ENCODE peak calls at places on chromosomes 12 and 14, in six cellular contexts. G, D, S, R, P and E are unnamed samples.

GRCh38 chr14:84237881-84238280 is 1292.1 kb upstream of the FLRT2 start:
- DNase-seq in G (no peak), D (no peak), S (no peak), R (no peak), P (no peak), E (no peak)

GRCh38 chr14:61381589-61381988 is 60.2 kb downstream of the PRKCH start:
- DNase-seq in G (no peak), D (no peak), S (no peak), R (no peak), P (no peak), E (no peak)

GRCh38 chr12:96890331-96890730 is 16.7 kb upstream of the NEDD1 start:
- DNase-seq in G (no peak), D (no peak), S (no peak), R (no peak), P (no peak), E (no peak)

GRCh38 chr12:15856097-15856982 is 25.8 kb upstream of the STRAP start:
- DNase-seq in G (no peak), D (no peak), S (no peak), R (peak; percentile 60), P (peak; percentile 51), E (peak; percentile 13)

GRCh38 chr12:22276846-22277245 is 57.7 kb downstream of the ST8SIA1 start:
- DNase-seq in G (no peak), D (no peak), S (no peak), R (no peak), P (no peak), E (no peak)

GRCh38 chr12:107223816-107224215 is 130.5 kb upstream of the CRY1 start:
- DNase-seq in G (no peak), D (no peak), S (no peak), R (no peak), P (no peak), E (no peak)

GRCh38 chr14:23605931-23606585 is 27.5 kb upstream of the JPH4 start:
- DNase-seq in G (no peak), D (no peak), S (no peak), R (no peak), P (no peak), E (peak; percentile 73)

GRCh38 chr12:124466200-124467128 is 100.9 kb downstream of the NCOR2 start:
- DNase-seq in G (no peak), D (peak; percentile 44), S (peak; percentile 96), R (peak; percentile 89), P (no peak), E (peak; percentile 90)

GRCh38 chr12:46370792-46371717 is 1.5 kb downstream of the SLC38A2 start:
- DNase-seq in G (peak; percentile 98), D (peak; percentile 70), S (peak; percentile 86), R (peak; percentile 91), P (peak; percentile 94), E (peak; percentile 91)

GRCh38 chr12:77102691-77103090 is 37.3 kb upstream of the E2F7 start:
- DNase-seq in G (no peak), D (no peak), S (no peak), R (no peak), P (no peak), E (no peak)

GRCh38 chr14:103545915-103546650 is 16.4 kb downstream of the BAG5 start:
- DNase-seq in G (no peak), D (no peak), S (peak; percentile 36), R (no peak), P (no peak), E (no peak)

GRCh38 chr12:108666326-108666995 is 32.8 kb upstream of the SELPLG start:
- DNase-seq in G (peak; percentile 90), D (no peak), S (no peak), R (no peak), P (no peak), E (no peak)

GRCh38 chr14:65482769-65483438 is 70.4 kb downstream of the FUT8 start:
- DNase-seq in G (no peak), D (no peak), S (no peak), R (no peak), P (peak; percentile 52), E (no peak)

GRCh38 chr12:120702629-120703028 is 7.6 kb upstream of the UNC119B start:
- DNase-seq in G (no peak), D (no peak), S (no peak), R (no peak), P (no peak), E (no peak)

DNA sequence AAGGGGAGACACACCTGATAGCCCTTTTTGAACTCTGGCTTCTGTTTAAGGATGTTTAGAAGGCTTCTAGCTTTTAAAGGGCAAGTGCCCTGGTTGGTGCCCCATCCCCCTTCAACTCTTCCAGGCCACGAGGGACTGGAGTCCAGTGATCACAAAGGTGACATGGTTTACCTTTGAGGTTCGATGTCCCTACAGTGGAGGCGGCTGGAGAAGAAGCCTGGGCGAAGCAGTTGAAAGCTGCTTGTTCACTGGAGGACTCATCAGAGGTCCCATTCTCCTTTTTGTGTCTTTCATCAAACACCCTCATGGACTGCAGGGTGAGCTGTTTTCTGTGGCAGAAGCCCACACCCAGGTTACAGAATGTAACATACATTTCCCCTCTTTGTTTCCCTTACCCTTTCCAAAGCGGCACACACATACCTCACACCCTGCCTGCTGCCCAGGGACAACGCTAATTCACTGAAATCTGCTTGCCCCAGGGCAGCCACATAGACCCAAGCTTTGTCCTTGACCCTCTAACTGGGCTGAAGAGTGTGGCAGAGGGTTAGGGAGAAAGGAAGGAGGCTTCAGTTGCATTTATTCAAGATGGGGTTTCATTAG is 7.7 kb downstream of the TBX3 start:
- DNase-seq in G (no peak), D (no peak), S (no peak), R (no peak), P (no peak), E (no peak)
- TF ChIP-seq CTCF in G (no peak), D (no peak), S (no peak), R (no peak), P (no peak), E (no peak)

GRCh38 chr12:95715177-95715576 is 75.4 kb downstream of the NTN4 start:
- DNase-seq in G (no peak), D (no peak), S (no peak), R (no peak), P (no peak), E (no peak)

GRCh38 chr12:95717336-95717928 is 73.1 kb downstream of the NTN4 start:
- DNase-seq in G (no peak), D (no peak), S (no peak), R (no peak), P (no peak), E (no peak)

GRCh38 chr12:95718772-95719171 is 71.8 kb downstream of the NTN4 start:
- DNase-seq in G (no peak), D (no peak), S (no peak), R (no peak), P (no peak), E (no peak)

GRCh38 chr12:95721320-95721719 is 69.2 kb downstream of the NTN4 start:
- DNase-seq in G (no peak), D (no peak), S (no peak), R (no peak), P (no peak), E (no peak)

DNA sequence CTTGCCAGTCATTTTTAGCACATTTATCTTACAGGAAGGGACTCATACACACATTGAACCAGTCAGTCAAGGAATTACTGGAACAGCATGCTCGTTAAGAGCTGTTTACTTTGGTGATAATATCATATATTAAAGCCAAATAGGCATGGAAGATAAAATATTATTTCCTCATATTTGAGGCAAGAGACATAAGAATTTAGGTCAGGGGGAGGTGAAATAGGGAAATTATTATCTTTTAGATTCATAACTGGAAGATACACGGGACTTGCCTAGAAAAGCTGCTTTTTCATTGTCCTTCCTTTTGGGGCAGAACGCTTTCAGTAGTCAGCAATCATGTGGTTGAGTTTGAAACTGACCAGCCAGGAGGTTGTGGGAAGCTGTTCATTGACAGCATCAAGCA is 72.6 kb downstream of the NTN4 start:
- DNase-seq in G (no peak), D (no peak), S (no peak), R (no peak), P (no peak), E (no peak)
- TF ChIP-seq CTCF in G (no peak), D (no peak), S (no peak), R (no peak), P (no peak), E (no peak)

GRCh38 chr12:30134229-30134628 is 350.5 kb upstream of the TMTC1 start:
- DNase-seq in G (no peak), D (no peak), S (no peak), R (no peak), P (peak; percentile 28), E (no peak)
- TF ChIP-seq CTCF in G (no peak), D (no peak), S (no peak), R (no peak), P (peak; percentile 28), E (no peak)

GRCh38 chr12:127328867-127329266 is 938.1 kb upstream of the TMEM132C start:
- DNase-seq in G (no peak), D (no peak), S (no peak), R (no peak), P (peak; percentile 5), E (no peak)
- TF ChIP-seq CTCF in G (no peak), D (no peak), S (no peak), R (no peak), P (no peak), E (no peak)

GRCh38 chr12:27631365-27631764 is 64.9 kb upstream of the REP15 start:
- DNase-seq in G (no peak), D (no peak), S (no peak), R (no peak), P (no peak), E (no peak)

GRCh38 chr12:27637524-27637923 is 58.7 kb upstream of the REP15 start:
- DNase-seq in G (no peak), D (no peak), S (no peak), R (no peak), P (no peak), E (no peak)

GRCh38 chr12:27639265-27639664 is 57.0 kb upstream of the REP15 start:
- DNase-seq in G (no peak), D (no peak), S (no peak), R (no peak), P (no peak), E (no peak)

GRCh38 chr12:27631813-27632491 is 64.3 kb upstream of the REP15 start:
- DNase-seq in G (no peak), D (no peak), S (no peak), R (no peak), P (no peak), E (no peak)

GRCh38 chr12:27635349-27635972 is 60.8 kb upstream of the REP15 start:
- DNase-seq in G (no peak), D (no peak), S (no peak), R (peak; percentile 45), P (peak; percentile 21), E (peak; percentile 21)
- TF ChIP-seq CTCF in G (no peak), D (peak; percentile 58), S (peak; percentile 66), R (peak; percentile 73), P (peak; percentile 34), E (peak; percentile 32)

DNA sequence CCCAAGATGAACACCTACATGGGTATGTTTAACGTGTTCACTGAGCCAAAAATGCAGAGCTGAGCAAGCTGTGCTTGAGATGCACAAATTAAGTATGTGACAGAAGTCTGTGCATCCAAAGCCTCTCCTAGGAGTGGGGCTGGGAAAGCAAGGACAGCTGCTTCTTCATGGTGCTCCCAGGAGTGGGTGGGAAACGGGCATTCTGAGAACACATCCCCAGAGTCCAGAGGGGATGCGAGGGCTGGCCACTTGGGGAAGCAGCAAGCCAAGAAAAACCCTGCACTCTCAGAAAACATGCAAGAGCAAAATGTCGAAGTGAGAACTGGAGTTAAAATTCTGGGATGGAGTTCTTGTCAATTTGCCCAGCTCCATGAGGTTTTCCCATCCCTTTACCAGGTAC is 414.3 kb downstream of the BCAT1 start:
- DNase-seq in G (no peak), D (no peak), S (no peak), R (no peak), P (no peak), E (no peak)
- TF ChIP-seq CTCF in G (no peak), D (no peak), S (no peak), R (no peak), P (no peak), E (no peak)